ENCODE peak calls at places on chromosomes 2 and 18, in eight cellular contexts. One of them, this sample, is unnamed.

GRCh38 chr18:21996261-21996892 is 173.0 kb upstream of the GATA6 start:
- DNase-seq in right lobe of liver: no peak
- DNase-seq in esophagus squamous epithelium: no peak
- DNase-seq in H7: no peak
- DNase-seq in breast epithelium: peak
- DNase-seq in body of pancreas: peak
- DNase-seq in bronchial epithelial cell: peak
- DNase-seq in AG04450: no peak
- DNase-seq in this sample: no peak

GRCh38 chr2:222445226-222445625 is 20.9 kb downstream of the SGPP2 start:
- DNase-seq in right lobe of liver: no peak
- DNase-seq in esophagus squamous epithelium: no peak
- DNase-seq in H7: no peak
- DNase-seq in breast epithelium: no peak
- DNase-seq in body of pancreas: no peak
- DNase-seq in bronchial epithelial cell: no peak
- DNase-seq in AG04450: no peak
- DNase-seq in this sample: no peak

GRCh38 chr2:100599566-100599965 is 36.8 kb downstream of the PDCL3 start:
- DNase-seq in right lobe of liver: no peak
- DNase-seq in esophagus squamous epithelium: no peak
- DNase-seq in H7: no peak
- DNase-seq in breast epithelium: no peak
- DNase-seq in body of pancreas: no peak
- DNase-seq in bronchial epithelial cell: no peak
- DNase-seq in AG04450: no peak
- DNase-seq in this sample: no peak

GRCh38 chr18:33699372-33699771 is 121.4 kb downstream of the ASXL3 start:
- DNase-seq in right lobe of liver: no peak
- DNase-seq in esophagus squamous epithelium: no peak
- DNase-seq in H7: no peak
- DNase-seq in breast epithelium: no peak
- DNase-seq in body of pancreas: no peak
- DNase-seq in bronchial epithelial cell: no peak
- DNase-seq in AG04450: no peak
- DNase-seq in this sample: no peak

GRCh38 chr18:63224574-63224973 is 95.0 kb downstream of the BCL2 start:
- DNase-seq in right lobe of liver: no peak
- DNase-seq in esophagus squamous epithelium: no peak
- DNase-seq in H7: no peak
- DNase-seq in breast epithelium: no peak
- DNase-seq in body of pancreas: no peak
- DNase-seq in bronchial epithelial cell: no peak
- DNase-seq in AG04450: no peak
- DNase-seq in this sample: no peak

GRCh38 chr2:8580316-8581047 is 101.4 kb upstream of the ID2 start:
- DNase-seq in right lobe of liver: no peak
- DNase-seq in esophagus squamous epithelium: no peak
- DNase-seq in H7: peak
- DNase-seq in breast epithelium: no peak
- DNase-seq in body of pancreas: no peak
- DNase-seq in bronchial epithelial cell: no peak
- DNase-seq in AG04450: no peak
- DNase-seq in this sample: no peak

GRCh38 chr18:903703-904102 is 968 bp upstream of the ADCYAP1 start:
- DNase-seq in right lobe of liver: peak
- DNase-seq in esophagus squamous epithelium: no peak
- DNase-seq in H7: peak
- DNase-seq in breast epithelium: no peak
- DNase-seq in body of pancreas: peak
- DNase-seq in bronchial epithelial cell: peak
- DNase-seq in AG04450: peak
- DNase-seq in this sample: peak

GRCh38 chr2:202780514-202781021 is 91.0 kb downstream of the ICA1L start:
- DNase-seq in right lobe of liver: no peak
- DNase-seq in esophagus squamous epithelium: no peak
- DNase-seq in H7: no peak
- DNase-seq in breast epithelium: no peak
- DNase-seq in body of pancreas: no peak
- DNase-seq in bronchial epithelial cell: peak
- DNase-seq in AG04450: peak
- DNase-seq in this sample: no peak

GRCh38 chr18:76672627-76673026 is 149.7 kb upstream of the ZNF236 start:
- DNase-seq in right lobe of liver: no peak
- DNase-seq in esophagus squamous epithelium: no peak
- DNase-seq in H7: no peak
- DNase-seq in breast epithelium: no peak
- DNase-seq in body of pancreas: no peak
- DNase-seq in bronchial epithelial cell: peak
- DNase-seq in AG04450: peak
- DNase-seq in this sample: no peak

GRCh38 chr2:84855730-84856129 is 25.2 kb downstream of the TRABD2A start:
- DNase-seq in right lobe of liver: no peak
- DNase-seq in esophagus squamous epithelium: no peak
- DNase-seq in H7: peak
- DNase-seq in breast epithelium: no peak
- DNase-seq in body of pancreas: no peak
- DNase-seq in bronchial epithelial cell: no peak
- DNase-seq in AG04450: no peak
- DNase-seq in this sample: no peak

GRCh38 chr18:23784811-23785245 is 95.6 kb downstream of the LAMA3 start:
- DNase-seq in right lobe of liver: no peak
- DNase-seq in esophagus squamous epithelium: no peak
- DNase-seq in H7: no peak
- DNase-seq in breast epithelium: no peak
- DNase-seq in body of pancreas: no peak
- DNase-seq in bronchial epithelial cell: peak
- DNase-seq in AG04450: peak
- DNase-seq in this sample: peak

GRCh38 chr18:78021196-78021595 is 771.5 kb downstream of the GALR1 start:
- DNase-seq in right lobe of liver: no peak
- DNase-seq in esophagus squamous epithelium: no peak
- DNase-seq in H7: peak
- DNase-seq in breast epithelium: no peak
- DNase-seq in body of pancreas: no peak
- DNase-seq in bronchial epithelial cell: no peak
- DNase-seq in AG04450: no peak
- DNase-seq in this sample: no peak

GRCh38 chr2:71530246-71530986 is 77.1 kb downstream of the DYSF start:
- DNase-seq in right lobe of liver: no peak
- DNase-seq in esophagus squamous epithelium: no peak
- DNase-seq in H7: peak
- DNase-seq in breast epithelium: no peak
- DNase-seq in body of pancreas: no peak
- DNase-seq in bronchial epithelial cell: peak
- DNase-seq in AG04450: no peak
- DNase-seq in this sample: peak

GRCh38 chr18:3135536-3135935 is 84.2 kb downstream of the MYOM1 start:
- DNase-seq in right lobe of liver: no peak
- DNase-seq in esophagus squamous epithelium: no peak
- DNase-seq in H7: no peak
- DNase-seq in breast epithelium: no peak
- DNase-seq in body of pancreas: no peak
- DNase-seq in bronchial epithelial cell: no peak
- DNase-seq in AG04450: no peak
- DNase-seq in this sample: no peak

DNA sequence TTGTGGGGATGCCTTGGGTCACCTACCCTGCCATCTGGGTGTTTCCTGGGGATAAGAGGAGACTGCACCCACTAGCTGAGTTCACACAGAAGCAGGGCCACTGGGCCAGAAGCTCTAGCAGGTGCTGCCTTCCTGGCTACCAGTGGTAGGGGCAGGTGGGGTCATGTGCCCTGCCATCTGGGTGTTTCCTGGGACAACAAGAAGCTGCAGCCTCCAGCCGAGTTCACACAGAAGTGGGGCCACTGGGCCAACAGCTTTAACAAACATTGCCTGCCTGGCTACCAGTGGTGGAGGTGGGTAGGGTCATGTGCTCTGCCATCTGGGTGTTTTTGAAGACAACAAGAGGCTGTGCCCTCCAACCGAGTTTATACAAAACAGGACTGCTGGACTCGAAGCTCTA is 282.2 kb upstream of the SYT4 start:
- DNase-seq in right lobe of liver: no peak
- DNase-seq in esophagus squamous epithelium: no peak
- DNase-seq in H7: no peak
- DNase-seq in breast epithelium: no peak
- DNase-seq in body of pancreas: no peak
- DNase-seq in bronchial epithelial cell: no peak
- DNase-seq in AG04450: no peak
- DNase-seq in this sample: no peak
- H3K4me3 ChIP-seq in right lobe of liver: no peak
- H3K4me3 ChIP-seq in esophagus squamous epithelium: no peak
- H3K4me3 ChIP-seq in H7: no peak
- H3K4me3 ChIP-seq in breast epithelium: no peak
- H3K4me3 ChIP-seq in body of pancreas: no peak
- H3K4me3 ChIP-seq in bronchial epithelial cell: no peak
- H3K4me3 ChIP-seq in AG04450: no peak
- H3K4me3 ChIP-seq in this sample: no peak

GRCh38 chr2:112485849-112486248 is 3.9 kb downstream of the TTL start:
- DNase-seq in right lobe of liver: no peak
- DNase-seq in esophagus squamous epithelium: no peak
- DNase-seq in H7: no peak
- DNase-seq in breast epithelium: no peak
- DNase-seq in body of pancreas: no peak
- DNase-seq in bronchial epithelial cell: no peak
- DNase-seq in AG04450: no peak
- DNase-seq in this sample: no peak

GRCh38 chr2:112483047-112483473 is 1.1 kb downstream of the TTL start:
- DNase-seq in right lobe of liver: no peak
- DNase-seq in esophagus squamous epithelium: no peak
- DNase-seq in H7: peak
- DNase-seq in breast epithelium: no peak
- DNase-seq in body of pancreas: peak
- DNase-seq in bronchial epithelial cell: peak
- DNase-seq in AG04450: no peak
- DNase-seq in this sample: peak

GRCh38 chr2:112482309-112483046 is 522 bp downstream of the TTL start:
- DNase-seq in right lobe of liver: peak
- DNase-seq in esophagus squamous epithelium: no peak
- DNase-seq in H7: peak
- DNase-seq in breast epithelium: no peak
- DNase-seq in body of pancreas: peak
- DNase-seq in bronchial epithelial cell: peak
- DNase-seq in AG04450: no peak
- DNase-seq in this sample: peak

GRCh38 chr2:112481528-112482228 is at the start of gene TTL:
- DNase-seq in right lobe of liver: peak
- DNase-seq in esophagus squamous epithelium: peak
- DNase-seq in H7: peak
- DNase-seq in breast epithelium: peak
- DNase-seq in body of pancreas: peak
- DNase-seq in bronchial epithelial cell: peak
- DNase-seq in AG04450: no peak
- DNase-seq in this sample: peak

GRCh38 chr2:112483821-112484220 is 1.9 kb downstream of the TTL start:
- DNase-seq in right lobe of liver: no peak
- DNase-seq in esophagus squamous epithelium: no peak
- DNase-seq in H7: no peak
- DNase-seq in breast epithelium: no peak
- DNase-seq in body of pancreas: no peak
- DNase-seq in bronchial epithelial cell: peak
- DNase-seq in AG04450: no peak
- DNase-seq in this sample: no peak
- H3K4me3 ChIP-seq in right lobe of liver: no peak
- H3K4me3 ChIP-seq in esophagus squamous epithelium: no peak
- H3K4me3 ChIP-seq in H7: no peak
- H3K4me3 ChIP-seq in breast epithelium: no peak
- H3K4me3 ChIP-seq in body of pancreas: no peak
- H3K4me3 ChIP-seq in bronchial epithelial cell: no peak
- H3K4me3 ChIP-seq in AG04450: peak
- H3K4me3 ChIP-seq in this sample: peak

GRCh38 chr2:218271487-218271797 is 1.1 kb downstream of the PNKD start:
- DNase-seq in right lobe of liver: no peak
- DNase-seq in esophagus squamous epithelium: no peak
- DNase-seq in H7: no peak
- DNase-seq in breast epithelium: no peak
- DNase-seq in body of pancreas: no peak
- DNase-seq in bronchial epithelial cell: peak
- DNase-seq in AG04450: no peak
- DNase-seq in this sample: no peak

GRCh38 chr2:218270721-218271486 is 585 bp downstream of the PNKD start:
- DNase-seq in right lobe of liver: no peak
- DNase-seq in esophagus squamous epithelium: no peak
- DNase-seq in H7: peak
- DNase-seq in breast epithelium: no peak
- DNase-seq in body of pancreas: peak
- DNase-seq in bronchial epithelial cell: peak
- DNase-seq in AG04450: no peak
- DNase-seq in this sample: peak

GRCh38 chr2:218273908-218274249 is 3.6 kb downstream of the PNKD start:
- DNase-seq in right lobe of liver: no peak
- DNase-seq in esophagus squamous epithelium: no peak
- DNase-seq in H7: peak
- DNase-seq in breast epithelium: no peak
- DNase-seq in body of pancreas: no peak
- DNase-seq in bronchial epithelial cell: no peak
- DNase-seq in AG04450: no peak
- DNase-seq in this sample: no peak

GRCh38 chr2:218272531-218273212 is 2.4 kb downstream of the PNKD start:
- DNase-seq in right lobe of liver: peak
- DNase-seq in esophagus squamous epithelium: peak
- DNase-seq in H7: peak
- DNase-seq in breast epithelium: peak
- DNase-seq in body of pancreas: peak
- DNase-seq in bronchial epithelial cell: peak
- DNase-seq in AG04450: no peak
- DNase-seq in this sample: peak

GRCh38 chr2:218271865-218272530 is 1.7 kb downstream of the PNKD start:
- DNase-seq in right lobe of liver: no peak
- DNase-seq in esophagus squamous epithelium: no peak
- DNase-seq in H7: peak
- DNase-seq in breast epithelium: no peak
- DNase-seq in body of pancreas: peak
- DNase-seq in bronchial epithelial cell: no peak
- DNase-seq in AG04450: no peak
- DNase-seq in this sample: no peak
- H3K4me3 ChIP-seq in right lobe of liver: no peak
- H3K4me3 ChIP-seq in esophagus squamous epithelium: no peak
- H3K4me3 ChIP-seq in H7: no peak
- H3K4me3 ChIP-seq in breast epithelium: peak
- H3K4me3 ChIP-seq in body of pancreas: no peak
- H3K4me3 ChIP-seq in bronchial epithelial cell: no peak
- H3K4me3 ChIP-seq in AG04450: no peak
- H3K4me3 ChIP-seq in this sample: no peak

GRCh38 chr2:223956267-223956666 is 996 bp upstream of the MRPL44 start:
- DNase-seq in right lobe of liver: no peak
- DNase-seq in esophagus squamous epithelium: no peak
- DNase-seq in H7: no peak
- DNase-seq in breast epithelium: no peak
- DNase-seq in body of pancreas: no peak
- DNase-seq in bronchial epithelial cell: peak
- DNase-seq in AG04450: no peak
- DNase-seq in this sample: no peak

GRCh38 chr2:223954401-223954800 is 2.9 kb upstream of the MRPL44 start:
- DNase-seq in right lobe of liver: no peak
- DNase-seq in esophagus squamous epithelium: no peak
- DNase-seq in H7: no peak
- DNase-seq in breast epithelium: no peak
- DNase-seq in body of pancreas: no peak
- DNase-seq in bronchial epithelial cell: peak
- DNase-seq in AG04450: peak
- DNase-seq in this sample: no peak

GRCh38 chr2:223957092-223957851 is at the start of gene MRPL44:
- DNase-seq in right lobe of liver: peak
- DNase-seq in esophagus squamous epithelium: peak
- DNase-seq in H7: peak
- DNase-seq in breast epithelium: peak
- DNase-seq in body of pancreas: peak
- DNase-seq in bronchial epithelial cell: peak
- DNase-seq in AG04450: peak
- DNase-seq in this sample: peak

GRCh38 chr2:223959688-223960087 is 2.4 kb downstream of the MRPL44 start:
- DNase-seq in right lobe of liver: no peak
- DNase-seq in esophagus squamous epithelium: no peak
- DNase-seq in H7: no peak
- DNase-seq in breast epithelium: no peak
- DNase-seq in body of pancreas: peak
- DNase-seq in bronchial epithelial cell: no peak
- DNase-seq in AG04450: no peak
- DNase-seq in this sample: peak
- H3K4me3 ChIP-seq in right lobe of liver: no peak
- H3K4me3 ChIP-seq in esophagus squamous epithelium: no peak
- H3K4me3 ChIP-seq in H7: no peak
- H3K4me3 ChIP-seq in breast epithelium: no peak
- H3K4me3 ChIP-seq in body of pancreas: no peak
- H3K4me3 ChIP-seq in bronchial epithelial cell: no peak
- H3K4me3 ChIP-seq in AG04450: no peak
- H3K4me3 ChIP-seq in this sample: peak

This sample was measured in A673.